ENCODE peak calls at places on chromosome 5, in six cellular contexts. One of them, this sample, is unnamed.
A peak's percentile ranks its signal among the peaks of the same experiment; 100 is the strongest.

GRCh38 chr5:115685966-115686691 is 60.3 kb upstream of the TMED7 start:
- DNase-seq in SK-N-SH: peak; percentile 6
- DNase-seq in trophoblast cell: peak; percentile 35
- DNase-seq in sigmoid colon: peak; percentile 66
- DNase-seq in CD8-positive, alpha-beta T cell: no peak
- DNase-seq in neuronal stem cell: no peak
- DNase-seq in this sample: no peak

GRCh38 chr5:142548739-142549275 is 137.1 kb downstream of the FGF1 start:
- DNase-seq in SK-N-SH: peak; percentile 87
- DNase-seq in neuronal stem cell: peak; percentile 79
- DNase-seq in CD8-positive, alpha-beta T cell: no peak
- DNase-seq in sigmoid colon: peak; percentile 70
- DNase-seq in trophoblast cell: peak; percentile 83
- DNase-seq in this sample: peak; percentile 86

GRCh38 chr5:139410886-139411835 is 7.3 kb upstream of the SPATA24 start:
- DNase-seq in CD8-positive, alpha-beta T cell: no peak
- DNase-seq in neuronal stem cell: no peak
- DNase-seq in SK-N-SH: no peak
- DNase-seq in trophoblast cell: no peak
- DNase-seq in sigmoid colon: peak; percentile 79
- DNase-seq in this sample: no peak

GRCh38 chr5:152688561-152689274 is 283.6 kb upstream of the NMUR2 start:
- DNase-seq in SK-N-SH: no peak
- DNase-seq in CD8-positive, alpha-beta T cell: no peak
- DNase-seq in sigmoid colon: no peak
- DNase-seq in trophoblast cell: peak; percentile 67
- DNase-seq in neuronal stem cell: no peak
- DNase-seq in this sample: no peak

GRCh38 chr5:114305402-114306207 is 56.3 kb upstream of the KCNN2 start:
- DNase-seq in SK-N-SH: no peak
- DNase-seq in trophoblast cell: no peak
- DNase-seq in CD8-positive, alpha-beta T cell: no peak
- DNase-seq in neuronal stem cell: peak; percentile 24
- DNase-seq in sigmoid colon: no peak
- DNase-seq in this sample: no peak

GRCh38 chr5:60257852-60258251 is 364.3 kb upstream of the PDE4D start:
- DNase-seq in sigmoid colon: no peak
- DNase-seq in trophoblast cell: no peak
- DNase-seq in SK-N-SH: no peak
- DNase-seq in CD8-positive, alpha-beta T cell: no peak
- DNase-seq in neuronal stem cell: no peak
- DNase-seq in this sample: no peak

GRCh38 chr5:177996660-177997318 is 747 bp upstream of the PROP1 start:
- DNase-seq in trophoblast cell: no peak
- DNase-seq in neuronal stem cell: no peak
- DNase-seq in sigmoid colon: no peak
- DNase-seq in SK-N-SH: no peak
- DNase-seq in CD8-positive, alpha-beta T cell: no peak
- DNase-seq in this sample: no peak

GRCh38 chr5:179793470-179794139 is at the start of gene LTC4S:
- DNase-seq in SK-N-SH: no peak
- DNase-seq in neuronal stem cell: no peak
- DNase-seq in sigmoid colon: peak; percentile 90
- DNase-seq in CD8-positive, alpha-beta T cell: no peak
- DNase-seq in trophoblast cell: no peak
- DNase-seq in this sample: no peak

GRCh38 chr5:40679071-40679997 is at the start of gene PTGER4:
- DNase-seq in SK-N-SH: peak; percentile 89
- DNase-seq in neuronal stem cell: peak; percentile 77
- DNase-seq in trophoblast cell: peak; percentile 91
- DNase-seq in sigmoid colon: peak; percentile 97
- DNase-seq in CD8-positive, alpha-beta T cell: peak; percentile 80
- DNase-seq in this sample: peak; percentile 80

GRCh38 chr5:40679998-40680681 is 425 bp downstream of the PTGER4 start:
- DNase-seq in CD8-positive, alpha-beta T cell: no peak
- DNase-seq in SK-N-SH: peak; percentile 20
- DNase-seq in trophoblast cell: no peak
- DNase-seq in neuronal stem cell: no peak
- DNase-seq in sigmoid colon: peak; percentile 68
- DNase-seq in this sample: no peak

GRCh38 chr5:40682431-40683017 is 2.8 kb downstream of the PTGER4 start:
- DNase-seq in CD8-positive, alpha-beta T cell: no peak
- DNase-seq in trophoblast cell: no peak
- DNase-seq in neuronal stem cell: no peak
- DNase-seq in SK-N-SH: no peak
- DNase-seq in sigmoid colon: peak; percentile 74
- DNase-seq in this sample: no peak

GRCh38 chr5:40681351-40682311 is 1.9 kb downstream of the PTGER4 start:
- DNase-seq in trophoblast cell: no peak
- DNase-seq in SK-N-SH: peak; percentile 16
- DNase-seq in neuronal stem cell: no peak
- DNase-seq in CD8-positive, alpha-beta T cell: no peak
- DNase-seq in sigmoid colon: peak; percentile 69
- DNase-seq in this sample: no peak

DNA sequence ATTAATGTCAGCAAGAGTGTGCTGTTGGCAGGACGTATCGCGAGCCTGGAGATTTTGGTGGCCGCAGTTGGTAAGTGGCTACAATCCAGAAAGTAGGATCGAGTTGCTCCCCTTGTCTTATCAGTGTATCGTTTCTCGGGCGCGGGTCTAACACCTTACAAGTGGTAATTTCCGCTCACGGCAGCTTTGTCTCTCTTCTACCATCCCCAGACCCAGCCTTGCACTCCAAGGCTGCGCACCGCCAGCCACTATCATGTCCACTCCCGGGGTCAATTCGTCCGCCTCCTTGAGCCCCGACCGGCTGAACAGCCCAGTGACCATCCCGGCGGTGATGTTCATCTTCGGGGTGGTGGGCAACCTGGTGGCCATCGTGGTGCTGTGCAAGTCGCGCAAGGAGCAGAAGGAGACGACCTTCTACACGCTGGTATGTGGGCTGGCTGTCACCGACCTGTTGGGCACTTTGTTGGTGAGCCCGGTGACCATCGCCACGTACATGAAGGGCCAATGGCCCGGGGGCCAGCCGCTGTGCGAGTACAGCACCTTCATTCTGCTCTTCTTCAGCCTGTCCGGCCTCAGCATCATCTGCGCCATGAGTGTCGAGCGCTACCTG is 1.1 kb downstream of the PTGER4 start:
- DNase-seq in CD8-positive, alpha-beta T cell: peak; percentile 20
- DNase-seq in neuronal stem cell: no peak
- DNase-seq in sigmoid colon: peak; percentile 74
- DNase-seq in trophoblast cell: no peak
- DNase-seq in SK-N-SH: peak; percentile 39
- DNase-seq in this sample: no peak
- H3K4me1 ChIP-seq in CD8-positive, alpha-beta T cell: peaks cover 27% of the 10 kb centered on the region
- H3K4me1 ChIP-seq in neuronal stem cell: peaks cover 3% of the 10 kb centered on the region
- H3K4me1 ChIP-seq in sigmoid colon: peaks cover 69% of the 10 kb centered on the region
- H3K4me1 ChIP-seq in trophoblast cell: peaks cover 10% of the 10 kb centered on the region
- H3K4me1 ChIP-seq in SK-N-SH: peaks cover 11% of the 10 kb centered on the region
- H3K4me1 ChIP-seq in this sample: peaks cover 9% of the 10 kb centered on the region

DNA sequence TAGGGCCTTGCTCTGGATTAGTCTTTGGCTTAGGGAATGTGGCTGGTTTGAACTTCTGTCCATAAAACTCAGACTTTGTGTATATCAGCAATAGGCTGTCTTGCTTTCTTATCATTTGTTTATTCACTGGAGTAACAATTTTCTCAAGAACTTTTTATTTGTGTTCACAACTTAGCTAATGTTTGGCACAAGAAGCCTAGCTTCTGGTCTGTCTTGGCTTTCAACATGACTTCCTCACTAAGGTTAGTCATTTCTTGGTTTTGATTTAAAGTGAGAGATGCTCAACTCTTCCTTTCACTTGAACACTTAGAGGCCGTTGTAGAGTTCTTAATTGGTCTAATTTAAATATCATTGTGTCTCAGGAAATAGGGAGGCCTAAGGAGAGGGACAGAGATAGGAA is 4.9 kb downstream of the FBXO38 start:
- DNase-seq in neuronal stem cell: no peak
- DNase-seq in trophoblast cell: no peak
- DNase-seq in sigmoid colon: no peak
- DNase-seq in CD8-positive, alpha-beta T cell: no peak
- DNase-seq in SK-N-SH: no peak
- DNase-seq in this sample: no peak
- H3K4me1 ChIP-seq in neuronal stem cell: no peaks in the 10 kb centered on the region
- H3K4me1 ChIP-seq in trophoblast cell: no peaks in the 10 kb centered on the region
- H3K4me1 ChIP-seq in sigmoid colon: peaks cover 39% of the 10 kb centered on the region
- H3K4me1 ChIP-seq in CD8-positive, alpha-beta T cell: peaks cover 30% of the 10 kb centered on the region
- H3K4me1 ChIP-seq in SK-N-SH: peaks cover 8% of the 10 kb centered on the region
- H3K4me1 ChIP-seq in this sample: peaks cover 29% of the 10 kb centered on the region

DNA sequence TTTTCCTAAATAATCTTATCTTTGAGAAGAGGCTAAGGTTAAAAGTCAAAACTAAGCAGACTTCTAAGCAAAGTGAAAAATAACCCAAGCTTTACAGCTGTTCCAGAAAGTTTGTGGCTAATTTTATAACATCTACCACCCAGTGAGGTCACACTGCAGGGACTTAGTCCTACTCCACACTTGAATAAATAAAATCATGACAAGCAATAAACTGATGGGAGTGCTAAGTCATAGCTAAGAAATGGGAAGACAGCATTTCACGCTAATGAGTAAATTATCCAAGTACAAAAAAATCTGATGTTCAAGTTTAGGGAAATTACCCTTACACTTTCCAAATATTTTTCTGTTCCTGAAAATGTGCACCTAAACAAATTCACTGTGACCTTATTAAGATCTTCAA is 47.7 kb downstream of the ZNF608 start:
- DNase-seq in CD8-positive, alpha-beta T cell: no peak
- DNase-seq in sigmoid colon: no peak
- DNase-seq in SK-N-SH: no peak
- DNase-seq in neuronal stem cell: no peak
- DNase-seq in trophoblast cell: no peak
- DNase-seq in this sample: no peak
- H3K4me1 ChIP-seq in CD8-positive, alpha-beta T cell: no peaks in the 10 kb centered on the region
- H3K4me1 ChIP-seq in sigmoid colon: peaks cover 69% of the 10 kb centered on the region
- H3K4me1 ChIP-seq in SK-N-SH: no peaks in the 10 kb centered on the region
- H3K4me1 ChIP-seq in neuronal stem cell: peaks cover 34% of the 10 kb centered on the region
- H3K4me1 ChIP-seq in trophoblast cell: peaks cover 3% of the 10 kb centered on the region
- H3K4me1 ChIP-seq in this sample: peaks cover 59% of the 10 kb centered on the region

GRCh38 chr5:62585306-62585705 is 6.7 kb downstream of the LRRC70 start:
- DNase-seq in sigmoid colon: no peak
- DNase-seq in trophoblast cell: no peak
- DNase-seq in CD8-positive, alpha-beta T cell: no peak
- DNase-seq in SK-N-SH: no peak
- DNase-seq in neuronal stem cell: no peak
- DNase-seq in this sample: no peak

GRCh38 chr5:62585751-62586150 is 7.1 kb downstream of the LRRC70 start:
- DNase-seq in trophoblast cell: peak; percentile 18
- DNase-seq in SK-N-SH: no peak
- DNase-seq in sigmoid colon: no peak
- DNase-seq in neuronal stem cell: no peak
- DNase-seq in CD8-positive, alpha-beta T cell: no peak
- DNase-seq in this sample: no peak

GRCh38 chr5:62588668-62589067 is 10.0 kb downstream of the LRRC70 start:
- DNase-seq in neuronal stem cell: no peak
- DNase-seq in CD8-positive, alpha-beta T cell: no peak
- DNase-seq in trophoblast cell: no peak
- DNase-seq in sigmoid colon: no peak
- DNase-seq in SK-N-SH: no peak
- DNase-seq in this sample: no peak

GRCh38 chr5:62589504-62589903 is 10.9 kb downstream of the LRRC70 start:
- DNase-seq in SK-N-SH: no peak
- DNase-seq in sigmoid colon: no peak
- DNase-seq in trophoblast cell: no peak
- DNase-seq in CD8-positive, alpha-beta T cell: no peak
- DNase-seq in neuronal stem cell: no peak
- DNase-seq in this sample: no peak

DNA sequence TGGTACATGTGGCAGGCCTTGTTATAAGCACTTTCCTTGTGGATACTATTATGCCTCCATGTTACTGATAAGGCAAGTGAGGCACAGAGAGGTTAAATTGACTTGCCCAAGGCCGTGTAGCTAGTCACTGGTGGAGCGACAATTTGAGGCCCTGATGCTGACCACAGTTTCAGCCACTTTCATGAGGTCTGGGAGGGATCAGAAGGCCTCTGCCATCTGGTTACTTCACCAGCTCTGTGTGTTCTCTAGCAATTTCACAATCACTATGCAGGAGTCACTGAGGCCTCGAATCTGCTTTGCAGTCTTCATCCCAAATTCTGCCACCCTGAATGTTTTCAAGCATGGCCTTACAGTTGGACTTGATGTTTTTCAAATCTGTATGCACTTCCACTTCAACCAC is 9.1 kb downstream of the LRRC70 start:
- DNase-seq in neuronal stem cell: no peak
- DNase-seq in trophoblast cell: no peak
- DNase-seq in SK-N-SH: no peak
- DNase-seq in sigmoid colon: no peak
- DNase-seq in CD8-positive, alpha-beta T cell: no peak
- DNase-seq in this sample: no peak
- H3K4me1 ChIP-seq in neuronal stem cell: no peaks in the 10 kb centered on the region
- H3K4me1 ChIP-seq in trophoblast cell: no peaks in the 10 kb centered on the region
- H3K4me1 ChIP-seq in SK-N-SH: peaks cover 7% of the 10 kb centered on the region
- H3K4me1 ChIP-seq in sigmoid colon: no peaks in the 10 kb centered on the region
- H3K4me1 ChIP-seq in CD8-positive, alpha-beta T cell: no peaks in the 10 kb centered on the region
- H3K4me1 ChIP-seq in this sample: no peaks in the 10 kb centered on the region

DNA sequence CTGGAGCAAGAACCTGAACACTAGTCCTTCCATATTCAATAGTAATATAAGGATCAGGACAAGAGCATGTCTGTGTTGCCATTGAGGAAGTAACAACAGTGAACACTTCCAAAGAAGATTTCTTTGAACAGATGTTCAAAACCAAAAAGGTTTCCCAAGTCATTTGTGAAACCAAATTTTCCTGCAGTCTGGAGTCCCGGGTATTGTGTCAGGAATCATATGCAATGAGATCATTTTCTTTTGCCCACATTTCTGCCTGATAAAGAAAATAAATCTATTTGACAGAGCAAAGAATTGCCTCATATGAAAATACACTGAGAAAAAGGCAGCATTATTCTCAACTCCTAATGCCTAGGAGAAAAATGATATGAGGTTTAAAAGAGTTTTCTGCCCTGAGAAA is 151.7 kb downstream of the SNX18 start:
- DNase-seq in SK-N-SH: no peak
- DNase-seq in CD8-positive, alpha-beta T cell: no peak
- DNase-seq in neuronal stem cell: no peak
- DNase-seq in trophoblast cell: no peak
- DNase-seq in sigmoid colon: no peak
- DNase-seq in this sample: no peak
- H3K4me1 ChIP-seq in SK-N-SH: no peaks in the 10 kb centered on the region
- H3K4me1 ChIP-seq in CD8-positive, alpha-beta T cell: peaks cover 25% of the 10 kb centered on the region
- H3K4me1 ChIP-seq in neuronal stem cell: peaks cover 3% of the 10 kb centered on the region
- H3K4me1 ChIP-seq in trophoblast cell: no peaks in the 10 kb centered on the region
- H3K4me1 ChIP-seq in sigmoid colon: peaks cover 33% of the 10 kb centered on the region
- H3K4me1 ChIP-seq in this sample: peaks cover 6% of the 10 kb centered on the region

GRCh38 chr5:61349935-61350334 is 17.9 kb downstream of the ZSWIM6 start:
- DNase-seq in neuronal stem cell: no peak
- DNase-seq in CD8-positive, alpha-beta T cell: no peak
- DNase-seq in trophoblast cell: no peak
- DNase-seq in sigmoid colon: no peak
- DNase-seq in SK-N-SH: no peak
- DNase-seq in this sample: no peak

GRCh38 chr5:61347088-61347487 is 15.0 kb downstream of the ZSWIM6 start:
- DNase-seq in SK-N-SH: no peak
- DNase-seq in sigmoid colon: no peak
- DNase-seq in CD8-positive, alpha-beta T cell: no peak
- DNase-seq in trophoblast cell: no peak
- DNase-seq in neuronal stem cell: no peak
- DNase-seq in this sample: no peak

GRCh38 chr5:61344187-61344944 is 12.3 kb downstream of the ZSWIM6 start:
- DNase-seq in sigmoid colon: no peak
- DNase-seq in neuronal stem cell: no peak
- DNase-seq in CD8-positive, alpha-beta T cell: no peak
- DNase-seq in trophoblast cell: no peak
- DNase-seq in SK-N-SH: peak; percentile 21
- DNase-seq in this sample: no peak

GRCh38 chr5:61348437-61348836 is 16.4 kb downstream of the ZSWIM6 start:
- DNase-seq in trophoblast cell: no peak
- DNase-seq in CD8-positive, alpha-beta T cell: no peak
- DNase-seq in SK-N-SH: no peak
- DNase-seq in neuronal stem cell: no peak
- DNase-seq in sigmoid colon: no peak
- DNase-seq in this sample: no peak

GRCh38 chr5:61346511-61346910 is 14.5 kb downstream of the ZSWIM6 start:
- DNase-seq in SK-N-SH: no peak
- DNase-seq in neuronal stem cell: no peak
- DNase-seq in trophoblast cell: no peak
- DNase-seq in CD8-positive, alpha-beta T cell: no peak
- DNase-seq in sigmoid colon: no peak
- DNase-seq in this sample: no peak
- H3K4me1 ChIP-seq in SK-N-SH: peaks cover 13% of the 10 kb centered on the region
- H3K4me1 ChIP-seq in neuronal stem cell: peaks cover 7% of the 10 kb centered on the region
- H3K4me1 ChIP-seq in trophoblast cell: no peaks in the 10 kb centered on the region
- H3K4me1 ChIP-seq in CD8-positive, alpha-beta T cell: no peaks in the 10 kb centered on the region
- H3K4me1 ChIP-seq in sigmoid colon: peaks cover 59% of the 10 kb centered on the region
- H3K4me1 ChIP-seq in this sample: no peaks in the 10 kb centered on the region